ENCODE peak calls at places on chromosomes 11 and 22, in five cellular contexts. One of them, this sample, is unnamed.

GRCh38 chr11:44484211-44484610 is 81.3 kb upstream of the CD82 start:
- DNase-seq in IMR-90: peak; percentile 5
- DNase-seq in endothelial cell of umbilical vein: peak; percentile 12
- DNase-seq in heart left ventricle: no peak
- DNase-seq in tibial nerve: no peak
- DNase-seq in this sample: no peak

GRCh38 chr11:1291295-1292017 is 18.0 kb downstream of the TOLLIP start:
- DNase-seq in IMR-90: no peak
- DNase-seq in endothelial cell of umbilical vein: no peak
- DNase-seq in heart left ventricle: peak; percentile 37
- DNase-seq in tibial nerve: no peak
- DNase-seq in this sample: no peak

GRCh38 chr11:122494171-122494570 is 161.4 kb upstream of the UBASH3B start:
- DNase-seq in IMR-90: peak; percentile 1
- DNase-seq in endothelial cell of umbilical vein: no peak
- DNase-seq in heart left ventricle: no peak
- DNase-seq in tibial nerve: no peak
- DNase-seq in this sample: no peak

GRCh38 chr22:31739795-31740201 is 10.1 kb downstream of the PRR14L start:
- DNase-seq in IMR-90: no peak
- DNase-seq in endothelial cell of umbilical vein: no peak
- DNase-seq in heart left ventricle: no peak
- DNase-seq in tibial nerve: no peak
- DNase-seq in this sample: no peak

GRCh38 chr11:69164824-69165223 is 9.1 kb downstream of the SMIM38 start:
- DNase-seq in IMR-90: no peak
- DNase-seq in endothelial cell of umbilical vein: no peak
- DNase-seq in heart left ventricle: no peak
- DNase-seq in tibial nerve: no peak
- DNase-seq in this sample: no peak

GRCh38 chr11:60740573-60740972 is 16.1 kb downstream of the MS4A18 start:
- DNase-seq in IMR-90: no peak
- DNase-seq in endothelial cell of umbilical vein: no peak
- DNase-seq in heart left ventricle: no peak
- DNase-seq in tibial nerve: no peak
- DNase-seq in this sample: no peak

GRCh38 chr11:16607675-16608644 is 130.5 kb upstream of the C11orf58 start:
- DNase-seq in IMR-90: peak; percentile 89
- DNase-seq in endothelial cell of umbilical vein: peak; percentile 21
- DNase-seq in heart left ventricle: peak; percentile 88
- DNase-seq in tibial nerve: peak; percentile 69
- DNase-seq in this sample: no peak

GRCh38 chr11:44894217-44894617 is 56.5 kb downstream of the TP53I11 start:
- DNase-seq in IMR-90: peak; percentile 66
- DNase-seq in endothelial cell of umbilical vein: peak; percentile 69
- DNase-seq in heart left ventricle: peak; percentile 84
- DNase-seq in tibial nerve: peak; percentile 37
- DNase-seq in this sample: no peak

GRCh38 chr11:36333897-36334296 is 37.8 kb downstream of the PRR5L start:
- DNase-seq in IMR-90: peak; percentile 53
- DNase-seq in endothelial cell of umbilical vein: peak; percentile 26
- DNase-seq in heart left ventricle: no peak
- DNase-seq in tibial nerve: no peak
- DNase-seq in this sample: no peak

GRCh38 chr11:60328460-60328859 is 1.4 kb downstream of the MS4A6E start:
- DNase-seq in IMR-90: no peak
- DNase-seq in endothelial cell of umbilical vein: no peak
- DNase-seq in heart left ventricle: no peak
- DNase-seq in tibial nerve: no peak
- DNase-seq in this sample: no peak

GRCh38 chr11:128261011-128261421 is 326.3 kb downstream of the ETS1 start:
- DNase-seq in IMR-90: no peak
- DNase-seq in endothelial cell of umbilical vein: no peak
- DNase-seq in heart left ventricle: no peak
- DNase-seq in tibial nerve: no peak
- DNase-seq in this sample: no peak

GRCh38 chr11:128509990-128510389 is 77.4 kb downstream of the ETS1 start:
- DNase-seq in IMR-90: peak; percentile 79
- DNase-seq in endothelial cell of umbilical vein: no peak
- DNase-seq in heart left ventricle: no peak
- DNase-seq in tibial nerve: no peak
- DNase-seq in this sample: no peak

GRCh38 chr11:7592706-7593105 is 78.9 kb downstream of the PPFIBP2 start:
- DNase-seq in IMR-90: peak; percentile 37
- DNase-seq in endothelial cell of umbilical vein: no peak
- DNase-seq in heart left ventricle: no peak
- DNase-seq in tibial nerve: no peak
- DNase-seq in this sample: no peak

GRCh38 chr11:121236115-121237001 is 56.2 kb upstream of the SC5D start:
- DNase-seq in IMR-90: no peak
- DNase-seq in endothelial cell of umbilical vein: peak; percentile 4
- DNase-seq in heart left ventricle: no peak
- DNase-seq in tibial nerve: no peak
- DNase-seq in this sample: no peak

GRCh38 chr22:19848298-19849224 is 6.1 kb downstream of the GNB1L start:
- DNase-seq in IMR-90: no peak
- DNase-seq in endothelial cell of umbilical vein: peak; percentile 23
- DNase-seq in heart left ventricle: no peak
- DNase-seq in tibial nerve: no peak
- DNase-seq in this sample: no peak

GRCh38 chr22:20302438-20303228 is 17.2 kb downstream of the DGCR6L start:
- DNase-seq in IMR-90: no peak
- DNase-seq in endothelial cell of umbilical vein: no peak
- DNase-seq in heart left ventricle: peak; percentile 33
- DNase-seq in tibial nerve: no peak
- DNase-seq in this sample: no peak

GRCh38 chr11:73469401-73469800 is 93.2 kb downstream of the RELT start:
- DNase-seq in IMR-90: no peak
- DNase-seq in endothelial cell of umbilical vein: peak; percentile 66
- DNase-seq in heart left ventricle: no peak
- DNase-seq in tibial nerve: no peak
- DNase-seq in this sample: no peak
- H3K4me3 ChIP-seq in IMR-90: no peak overlapping the region
- H3K4me3 ChIP-seq in endothelial cell of umbilical vein: no peak overlapping the region
- H3K4me3 ChIP-seq in heart left ventricle: no peak overlapping the region
- H3K4me3 ChIP-seq in tibial nerve: no peak overlapping the region
- H3K4me3 ChIP-seq in this sample: no peak overlapping the region

GRCh38 chr11:10855295-10855694 is 2.6 kb downstream of the ZBED5 start:
- DNase-seq in IMR-90: no peak
- DNase-seq in endothelial cell of umbilical vein: no peak
- DNase-seq in heart left ventricle: no peak
- DNase-seq in tibial nerve: no peak
- DNase-seq in this sample: no peak

GRCh38 chr11:10861047-10861446 is 3.2 kb upstream of the ZBED5 start:
- DNase-seq in IMR-90: no peak
- DNase-seq in endothelial cell of umbilical vein: no peak
- DNase-seq in heart left ventricle: no peak
- DNase-seq in tibial nerve: no peak
- DNase-seq in this sample: no peak

GRCh38 chr11:10857604-10858504 is at the start of gene ZBED5:
- DNase-seq in IMR-90: peak; percentile 97
- DNase-seq in endothelial cell of umbilical vein: peak; percentile 99
- DNase-seq in heart left ventricle: peak; percentile 98
- DNase-seq in tibial nerve: peak; percentile 96
- DNase-seq in this sample: peak; percentile 81

GRCh38 chr11:10858505-10859360 is 880 bp upstream of the ZBED5 start:
- DNase-seq in IMR-90: peak; percentile 19
- DNase-seq in endothelial cell of umbilical vein: peak; percentile 63
- DNase-seq in heart left ventricle: peak; percentile 84
- DNase-seq in tibial nerve: peak; percentile 36
- DNase-seq in this sample: no peak

DNA sequence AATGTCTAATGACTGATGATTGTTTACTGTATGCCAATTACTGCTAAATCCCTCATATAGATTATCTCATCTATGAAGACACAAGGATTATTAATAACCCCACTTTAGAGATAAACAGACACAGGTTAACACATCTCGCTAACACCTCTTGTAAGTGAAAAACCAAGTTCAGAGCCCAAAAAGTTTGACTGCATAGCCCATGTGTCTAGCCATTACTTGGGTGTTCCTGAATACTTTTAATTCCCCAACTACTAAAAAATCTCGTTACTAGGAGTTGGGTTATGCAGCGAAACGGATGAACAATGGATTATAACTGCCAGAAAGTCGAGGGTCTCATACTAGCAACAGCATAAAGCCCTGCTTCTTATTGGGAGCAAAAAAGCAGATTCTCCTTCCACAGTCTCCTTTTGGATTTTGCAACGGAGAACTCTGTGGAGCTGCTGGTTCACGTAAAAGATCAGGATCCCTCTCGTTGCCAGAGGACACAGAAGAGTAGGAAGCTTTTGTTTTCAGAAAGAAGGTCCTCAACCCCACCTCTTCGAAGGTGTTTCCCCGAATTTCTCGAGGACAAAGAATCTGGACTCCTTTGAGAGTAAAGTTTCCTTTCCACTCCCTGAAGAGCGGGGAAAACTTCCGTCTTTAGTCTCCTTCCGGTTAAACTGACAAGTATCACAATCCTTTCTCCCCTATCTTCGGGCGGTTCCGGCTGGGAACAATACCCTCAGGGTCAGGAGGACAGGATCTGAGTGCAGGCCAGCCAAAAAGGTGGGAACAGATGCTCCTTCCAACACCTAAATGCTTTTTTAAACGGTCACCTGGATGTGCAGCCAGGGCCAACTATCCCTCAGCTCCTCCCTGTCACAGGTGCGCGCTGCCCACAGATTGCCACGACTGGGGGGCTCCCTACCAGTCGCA is 907 bp downstream of the ZBED5 start:
- DNase-seq in IMR-90: peak; percentile 28
- DNase-seq in endothelial cell of umbilical vein: peak; percentile 52
- DNase-seq in heart left ventricle: no peak
- DNase-seq in tibial nerve: no peak
- DNase-seq in this sample: no peak
- TF ChIP-seq POLR2A in IMR-90: no peak
- TF ChIP-seq POLR2A in endothelial cell of umbilical vein: no peak
- TF ChIP-seq POLR2A in heart left ventricle: no peak
- TF ChIP-seq POLR2A in tibial nerve: no peak
- TF ChIP-seq POLR2A in this sample: no peak

DNA sequence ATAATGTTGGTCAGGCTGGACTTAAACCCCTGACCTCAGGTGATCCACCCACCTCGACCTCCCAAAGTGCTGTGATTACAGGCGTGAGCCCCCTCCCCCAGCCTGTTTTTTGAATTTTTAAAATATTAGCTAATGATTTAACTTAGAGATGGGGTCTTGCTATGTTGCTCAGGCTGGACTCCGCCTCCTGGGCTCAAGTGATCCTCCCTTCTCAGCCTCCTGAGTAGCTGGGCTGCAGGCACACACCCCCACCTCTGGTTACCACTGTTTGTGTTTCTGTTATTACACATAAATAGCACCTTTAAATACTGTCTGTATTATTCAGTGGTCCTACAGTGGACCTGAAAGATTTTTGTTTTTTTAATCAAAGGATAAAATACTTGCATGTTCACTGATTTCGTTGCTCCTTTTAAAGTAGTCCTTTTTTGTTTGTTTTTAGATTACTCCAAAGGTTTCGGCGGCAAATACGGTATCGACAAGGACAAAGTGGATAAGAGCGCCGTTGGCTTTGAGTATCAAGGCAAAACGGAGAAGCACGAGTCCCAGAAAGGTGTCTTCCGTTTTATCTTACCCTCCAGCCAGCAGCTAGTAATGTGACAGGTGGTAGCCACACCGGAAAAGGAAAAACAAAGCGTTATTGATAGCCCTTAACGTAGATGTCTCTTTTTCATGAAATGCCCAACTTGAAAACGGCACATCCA is 21.1 kb downstream of the CTTN start:
- DNase-seq in IMR-90: no peak
- DNase-seq in endothelial cell of umbilical vein: no peak
- DNase-seq in heart left ventricle: no peak
- DNase-seq in tibial nerve: no peak
- DNase-seq in this sample: no peak
- H3K4me1 ChIP-seq in IMR-90: peaks cover 12% of the 10 kb centered on the region
- H3K4me1 ChIP-seq in endothelial cell of umbilical vein: peaks cover 10% of the 10 kb centered on the region
- H3K4me1 ChIP-seq in heart left ventricle: no peaks in the 10 kb centered on the region
- H3K4me1 ChIP-seq in tibial nerve: no peaks in the 10 kb centered on the region
- H3K4me1 ChIP-seq in this sample: no peaks in the 10 kb centered on the region

DNA sequence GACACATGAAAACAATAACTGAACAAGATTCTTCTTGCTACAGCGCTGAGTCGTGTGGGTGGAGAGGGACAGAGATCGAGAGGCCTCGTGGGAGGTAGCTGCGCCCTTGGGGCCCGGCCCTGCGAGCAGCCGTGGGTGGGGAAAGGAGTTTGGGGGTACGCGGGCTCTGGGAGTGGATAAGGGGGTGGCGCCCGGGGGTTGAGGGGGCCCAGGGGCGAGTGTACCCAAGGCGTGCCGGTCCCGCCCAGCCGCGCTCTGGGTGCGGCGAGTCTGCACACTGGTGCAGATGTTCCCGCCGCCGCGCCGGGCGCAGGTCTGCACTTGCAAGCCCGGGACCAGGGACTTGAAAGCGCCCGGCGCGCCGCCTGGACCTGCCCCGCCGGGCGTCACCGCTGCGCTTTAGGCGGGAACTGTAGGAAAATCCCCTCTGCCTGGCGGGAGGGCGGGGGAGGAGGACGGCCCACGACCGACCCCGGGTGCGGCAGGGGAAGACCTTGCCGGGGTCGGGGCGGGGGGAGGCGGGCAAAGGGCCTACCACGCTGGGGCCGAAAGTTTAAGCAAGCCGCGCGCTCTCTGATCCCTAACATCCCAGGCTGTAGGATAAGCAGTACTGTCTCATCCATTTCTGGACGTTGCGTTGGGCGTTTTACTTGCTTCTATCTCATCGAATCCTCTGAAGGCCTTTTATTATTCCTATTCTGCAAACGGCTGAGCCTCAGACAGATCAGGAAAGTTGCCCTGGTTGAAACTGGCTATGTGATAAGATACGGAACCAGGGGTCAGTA is 1.4 kb upstream of the KREMEN1 start:
- DNase-seq in IMR-90: peak; percentile 7
- DNase-seq in endothelial cell of umbilical vein: no peak
- DNase-seq in heart left ventricle: peak; percentile 71
- DNase-seq in tibial nerve: no peak
- DNase-seq in this sample: no peak
- H3K4me3 ChIP-seq in IMR-90: no peak overlapping the region
- H3K4me3 ChIP-seq in endothelial cell of umbilical vein: peak overlapping the region; percentile 8
- H3K4me3 ChIP-seq in heart left ventricle: peak overlapping the region; percentile 7
- H3K4me3 ChIP-seq in tibial nerve: peak overlapping the region; percentile 24
- H3K4me3 ChIP-seq in this sample: peak overlapping the region; percentile 92

GRCh38 chr22:49906799-49907290 is 11.4 kb downstream of the ALG12 start:
- DNase-seq in IMR-90: no peak
- DNase-seq in endothelial cell of umbilical vein: no peak
- DNase-seq in heart left ventricle: peak; percentile 50
- DNase-seq in tibial nerve: no peak
- DNase-seq in this sample: no peak
- TF ChIP-seq POLR2A in IMR-90: no peak
- TF ChIP-seq POLR2A in endothelial cell of umbilical vein: no peak
- TF ChIP-seq POLR2A in heart left ventricle: no peak
- TF ChIP-seq POLR2A in tibial nerve: no peak
- TF ChIP-seq POLR2A in this sample: no peak

DNA sequence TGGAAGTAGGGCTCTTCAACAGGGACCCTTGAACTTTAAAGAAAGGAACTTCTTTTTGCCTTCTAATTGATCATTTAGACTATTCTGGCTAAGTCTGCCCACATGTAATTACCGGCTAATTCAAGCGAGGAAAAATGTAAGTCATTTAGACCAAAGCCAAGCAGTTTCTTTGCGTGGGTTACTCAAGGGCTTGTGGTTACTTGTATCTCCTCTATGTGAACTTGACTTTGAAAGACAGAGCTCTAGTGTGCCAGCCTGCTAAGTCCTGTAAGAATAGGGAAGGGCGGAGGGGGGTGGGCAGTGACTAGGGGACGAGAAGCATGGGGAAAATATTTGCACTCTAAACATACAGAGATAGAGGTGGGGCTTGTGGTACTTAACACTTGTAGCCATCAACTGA is 145.2 kb upstream of the TEAD1 start:
- DNase-seq in IMR-90: no peak
- DNase-seq in endothelial cell of umbilical vein: no peak
- DNase-seq in heart left ventricle: no peak
- DNase-seq in tibial nerve: no peak
- DNase-seq in this sample: no peak
- H3K4me1 ChIP-seq in IMR-90: peaks cover 25% of the 10 kb centered on the region
- H3K4me1 ChIP-seq in endothelial cell of umbilical vein: no peaks in the 10 kb centered on the region
- H3K4me1 ChIP-seq in heart left ventricle: no peaks in the 10 kb centered on the region
- H3K4me1 ChIP-seq in tibial nerve: peaks cover 7% of the 10 kb centered on the region
- H3K4me1 ChIP-seq in this sample: peaks cover 62% of the 10 kb centered on the region